ENCODE peak calls at places on chromosomes 5 and 9, in six cellular contexts. One of them, this sample, is unnamed.

GRCh38 chr5:11293523-11293922 is 532.5 kb upstream of the DAP start:
- DNase-seq in EH: no peak
- DNase-seq in hypothalamus: no peak
- DNase-seq in BJ: no peak
- DNase-seq in heart right ventricle: no peak
- DNase-seq in HTR-8/SVneo: no peak
- DNase-seq in this sample: no peak

GRCh38 chr9:10612649-10613398 is at the start of gene PTPRD:
- DNase-seq in EH: peak
- DNase-seq in BJ: no peak
- DNase-seq in heart right ventricle: no peak
- DNase-seq in hypothalamus: no peak
- DNase-seq in HTR-8/SVneo: no peak
- DNase-seq in this sample: peak

GRCh38 chr9:86668488-86668887 is 278.8 kb downstream of the GAS1 start:
- DNase-seq in BJ: no peak
- DNase-seq in HTR-8/SVneo: no peak
- DNase-seq in hypothalamus: no peak
- DNase-seq in heart right ventricle: no peak
- DNase-seq in EH: no peak
- DNase-seq in this sample: no peak

GRCh38 chr9:130624154-130624553 is 40.2 kb upstream of the PRDM12 start:
- DNase-seq in hypothalamus: no peak
- DNase-seq in heart right ventricle: no peak
- DNase-seq in EH: no peak
- DNase-seq in HTR-8/SVneo: no peak
- DNase-seq in BJ: no peak
- DNase-seq in this sample: no peak

GRCh38 chr5:135241536-135241935 is 157.5 kb downstream of the MACROH2A1 start:
- DNase-seq in EH: no peak
- DNase-seq in HTR-8/SVneo: no peak
- DNase-seq in hypothalamus: no peak
- DNase-seq in BJ: no peak
- DNase-seq in heart right ventricle: no peak
- DNase-seq in this sample: no peak

GRCh38 chr5:150780180-150780692 is 1.7 kb downstream of the SMIM3 start:
- DNase-seq in BJ: peak
- DNase-seq in HTR-8/SVneo: no peak
- DNase-seq in heart right ventricle: peak
- DNase-seq in EH: peak
- DNase-seq in hypothalamus: no peak
- DNase-seq in this sample: peak

GRCh38 chr9:9275656-9276055 is 1337.1 kb downstream of the PTPRD start:
- DNase-seq in heart right ventricle: no peak
- DNase-seq in EH: no peak
- DNase-seq in BJ: no peak
- DNase-seq in HTR-8/SVneo: no peak
- DNase-seq in hypothalamus: no peak
- DNase-seq in this sample: no peak

GRCh38 chr5:23314827-23315226 is 192.6 kb upstream of the PRDM9 start:
- DNase-seq in heart right ventricle: no peak
- DNase-seq in EH: no peak
- DNase-seq in hypothalamus: no peak
- DNase-seq in HTR-8/SVneo: no peak
- DNase-seq in BJ: no peak
- DNase-seq in this sample: no peak

GRCh38 chr9:3962467-3962866 is 337.4 kb downstream of the GLIS3 start:
- DNase-seq in BJ: no peak
- DNase-seq in hypothalamus: no peak
- DNase-seq in HTR-8/SVneo: no peak
- DNase-seq in heart right ventricle: no peak
- DNase-seq in EH: peak
- DNase-seq in this sample: peak

GRCh38 chr5:141664733-141665461 is 13.7 kb upstream of the FCHSD1 start:
- DNase-seq in EH: peak
- DNase-seq in hypothalamus: peak
- DNase-seq in heart right ventricle: peak
- DNase-seq in BJ: no peak
- DNase-seq in HTR-8/SVneo: peak
- DNase-seq in this sample: peak

GRCh38 chr5:138230981-138231589 is 18.0 kb upstream of the CDC23 start:
- DNase-seq in hypothalamus: no peak
- DNase-seq in EH: peak
- DNase-seq in heart right ventricle: peak
- DNase-seq in HTR-8/SVneo: no peak
- DNase-seq in BJ: no peak
- DNase-seq in this sample: peak

GRCh38 chr5:43362725-43363435 is 49.3 kb downstream of the CCL28 start:
- DNase-seq in HTR-8/SVneo: no peak
- DNase-seq in hypothalamus: no peak
- DNase-seq in BJ: no peak
- DNase-seq in EH: no peak
- DNase-seq in heart right ventricle: no peak
- DNase-seq in this sample: no peak

GRCh38 chr5:142151436-142152382 is 43.1 kb downstream of the NDFIP1 start:
- DNase-seq in BJ: no peak
- DNase-seq in EH: peak
- DNase-seq in hypothalamus: peak
- DNase-seq in heart right ventricle: peak
- DNase-seq in HTR-8/SVneo: peak
- DNase-seq in this sample: peak

GRCh38 chr5:93580387-93581100 is 475 bp downstream of the NR2F1-AS1 start:
- DNase-seq in hypothalamus: no peak
- DNase-seq in heart right ventricle: no peak
- DNase-seq in HTR-8/SVneo: peak
- DNase-seq in BJ: no peak
- DNase-seq in EH: peak
- DNase-seq in this sample: peak

GRCh38 chr9:14198544-14199510 is 115.1 kb downstream of the NFIB start:
- DNase-seq in hypothalamus: peak
- DNase-seq in EH: no peak
- DNase-seq in BJ: no peak
- DNase-seq in HTR-8/SVneo: no peak
- DNase-seq in heart right ventricle: peak
- DNase-seq in this sample: peak

GRCh38 chr5:1973391-1974013 is 90.8 kb upstream of the IRX4 start:
- DNase-seq in hypothalamus: no peak
- DNase-seq in heart right ventricle: no peak
- DNase-seq in BJ: no peak
- DNase-seq in EH: no peak
- DNase-seq in HTR-8/SVneo: no peak
- DNase-seq in this sample: no peak

GRCh38 chr5:139574641-139575312 is 13.6 kb downstream of the UBE2D2 start:
- DNase-seq in BJ: no peak
- DNase-seq in EH: peak
- DNase-seq in heart right ventricle: no peak
- DNase-seq in HTR-8/SVneo: peak
- DNase-seq in hypothalamus: no peak
- DNase-seq in this sample: peak